ENCODE peak calls at places on chromosomes 4 and X, in four cellular contexts. Y is esophagus muscularis mucosa, Q is IMR-90, N is tibial artery. F is an unnamed sample.

GRCh38 chr4:141352328-141352727 is 131.6 kb downstream of the ZNF330 start:
- DNase-seq in Q (no peak), Y (no peak), N (no peak), F (no peak)

GRCh38 chrX:72201836-72202536 is 20.4 kb downstream of the PIN4 start:
- DNase-seq in Q (peak; percentile 83), Y (no peak), N (no peak), F (no peak)

GRCh38 chr4:161438096-161438495 is 725.7 kb downstream of the FSTL5 start:
- DNase-seq in N (no peak), Q (no peak), Y (no peak), F (no peak)

GRCh38 chrX:87160435-87161010 is 357.1 kb upstream of the KLHL4 start:
- DNase-seq in Q (no peak), N (no peak), Y (no peak), F (no peak)

GRCh38 chr4:41510179-41510578 is 27.8 kb upstream of the LIMCH1 start:
- DNase-seq in N (no peak), Q (no peak), Y (no peak), F (no peak)

GRCh38 chr4:25632135-25632534 is 23.5 kb upstream of the SLC34A2 start:
- DNase-seq in Q (no peak), N (no peak), Y (no peak), F (no peak)

GRCh38 chr4:81724925-81725329 is 253.2 kb upstream of the RASGEF1B start:
- DNase-seq in N (peak; percentile 61), Q (no peak), Y (no peak), F (no peak)

GRCh38 chr4:3041192-3042142 is 32.9 kb downstream of the HTT-AS start:
- DNase-seq in Y (no peak), Q (peak; percentile 48), N (peak; percentile 67), F (peak; percentile 63)

GRCh38 chr4:71732706-71733105 is 51.2 kb downstream of the GC start:
- DNase-seq in Y (no peak), Q (peak; percentile 58), N (no peak), F (no peak)

GRCh38 chrX:68286980-68287379 is 146.3 kb downstream of the OPHN1 start:
- DNase-seq in Q (no peak), Y (no peak), N (no peak), F (no peak)

GRCh38 chr4:80362578-80363181 is 27.1 kb downstream of the CFAP299 start:
- DNase-seq in Q (peak; percentile 51), N (no peak), Y (no peak), F (peak; percentile 40)

GRCh38 chr4:83639849-83640493 is 104.1 kb downstream of the GPAT3 start:
- DNase-seq in Y (no peak), Q (peak; percentile 80), N (peak; percentile 42), F (peak; percentile 64)

GRCh38 chrX:35115205-35115604 is 172.6 kb downstream of the FAM47B start:
- DNase-seq in Q (peak; percentile 91), N (no peak), Y (no peak), F (no peak)

DNA sequence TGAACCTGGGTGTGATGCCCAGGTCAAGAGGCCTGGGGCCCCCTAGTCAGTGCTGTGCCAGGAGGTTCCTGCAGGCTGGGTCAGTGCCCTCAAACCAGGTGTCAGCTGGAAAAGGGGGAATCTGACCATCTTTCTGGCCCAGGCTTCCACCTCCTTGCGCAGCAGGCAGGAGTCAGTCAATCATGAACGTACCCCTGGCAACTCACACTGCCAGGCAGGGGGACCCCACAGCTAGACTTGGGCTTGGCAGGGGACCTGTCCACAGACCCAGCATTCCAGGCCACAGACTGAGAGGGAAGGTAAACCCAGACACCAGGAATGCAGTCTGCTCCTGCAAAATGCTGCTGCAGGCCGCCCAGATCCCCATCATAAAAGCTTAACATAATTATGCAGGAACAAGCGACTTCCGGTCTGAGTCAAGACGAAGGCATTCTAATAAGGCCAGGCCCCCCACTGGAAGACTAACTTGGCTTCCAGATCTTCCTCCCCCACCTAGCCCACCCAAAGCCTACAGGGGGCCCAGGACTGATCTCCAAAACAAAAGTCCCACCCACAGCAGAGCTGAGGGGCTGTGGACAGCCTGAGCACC is 156.3 kb downstream of the BCOR start:
- DNase-seq in Q (no peak), Y (no peak), N (no peak), F (no peak)
- H3K4me1 ChIP-seq in Q (no peaks in the 10 kb centered on the region), Y (no peaks in the 10 kb centered on the region), N (no peaks in the 10 kb centered on the region), F (peaks cover 11% of the 10 kb centered on the region)

GRCh38 chrX:24693453-24694202 is at the start of gene POLA1:
- DNase-seq in N (peak; percentile 87), Y (peak; percentile 95), Q (peak; percentile 95), F (peak; percentile 66)
- H3K4me3 ChIP-seq in N (peak within 1 kb of the TSS; percentile 67), Y (peak within 1 kb of the TSS; percentile 69), Q (peak within 1 kb of the TSS; percentile 86), F (peak within 1 kb of the TSS; percentile 67)

GRCh38 chrX:13688384-13688771 is 550 bp upstream of the RAB9A start:
- DNase-seq in Y (no peak), N (no peak), Q (no peak), F (no peak)
- H3K4me1 ChIP-seq in Y (peaks cover 29% of the 10 kb centered on the region), N (peaks cover 5% of the 10 kb centered on the region), Q (peaks cover 2% of the 10 kb centered on the region), F (peaks cover 41% of the 10 kb centered on the region)

DNA sequence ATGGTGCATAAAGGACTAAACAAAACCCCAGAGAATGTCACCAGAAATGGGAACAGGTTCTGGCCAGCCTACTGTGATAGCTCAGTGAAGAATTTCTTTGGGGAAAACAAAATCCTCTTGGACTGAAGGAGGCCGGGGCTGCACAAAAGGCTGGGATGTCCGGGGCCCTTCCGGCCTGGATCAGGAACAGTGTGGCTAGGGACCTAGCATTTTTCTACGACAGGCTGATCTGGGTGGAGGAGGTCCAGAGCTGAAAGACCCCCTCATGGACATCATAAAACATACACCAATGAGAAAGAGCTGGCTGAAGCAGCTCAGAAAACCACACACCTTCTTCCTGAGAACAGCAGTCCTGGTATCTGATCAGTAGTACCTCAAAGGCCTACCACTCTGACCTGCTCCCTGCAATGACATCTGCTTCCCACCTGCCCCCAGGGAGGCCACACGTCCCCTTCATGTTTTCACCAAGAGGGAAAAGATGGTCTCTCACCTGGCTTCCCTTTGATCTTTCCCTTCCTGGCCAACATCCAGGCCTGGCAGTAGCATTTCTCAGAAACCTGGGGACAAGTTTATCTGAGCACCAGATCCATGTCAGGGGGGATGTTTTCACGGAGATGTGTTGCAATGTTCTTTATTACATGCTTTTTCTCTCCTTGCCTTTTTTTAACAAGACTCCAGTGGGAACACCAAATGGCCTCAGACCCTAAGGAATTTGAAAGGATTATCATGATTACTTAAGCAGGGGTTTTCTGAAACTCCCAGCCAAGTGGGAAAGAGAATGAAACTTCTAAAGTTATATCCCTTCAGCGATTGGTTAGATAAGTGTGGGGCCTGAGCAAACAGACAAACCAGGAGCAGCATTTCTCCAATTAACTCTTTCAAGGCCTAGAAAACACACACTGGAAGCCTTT is 94.4 kb downstream of the BCOR start:
- DNase-seq in Q (peak; percentile 17), Y (no peak), N (no peak), F (no peak)
- H3K4me3 ChIP-seq in Q (no peak overlapping the region), Y (no peak overlapping the region), N (no peak overlapping the region), F (no peak overlapping the region)

GRCh38 chr4:139762715-139763114 is 97.1 kb downstream of the MGST2 start:
- DNase-seq in Y (no peak), Q (no peak), N (no peak), F (no peak)

GRCh38 chr4:139764686-139765085 is 99.1 kb downstream of the MGST2 start:
- DNase-seq in Y (no peak), Q (no peak), N (no peak), F (no peak)

GRCh38 chr4:139763668-139764067 is 98.0 kb downstream of the MGST2 start:
- DNase-seq in Y (no peak), Q (no peak), N (no peak), F (no peak)

GRCh38 chr4:139764192-139764591 is 98.6 kb downstream of the MGST2 start:
- DNase-seq in Q (no peak), Y (no peak), N (no peak), F (no peak)

DNA sequence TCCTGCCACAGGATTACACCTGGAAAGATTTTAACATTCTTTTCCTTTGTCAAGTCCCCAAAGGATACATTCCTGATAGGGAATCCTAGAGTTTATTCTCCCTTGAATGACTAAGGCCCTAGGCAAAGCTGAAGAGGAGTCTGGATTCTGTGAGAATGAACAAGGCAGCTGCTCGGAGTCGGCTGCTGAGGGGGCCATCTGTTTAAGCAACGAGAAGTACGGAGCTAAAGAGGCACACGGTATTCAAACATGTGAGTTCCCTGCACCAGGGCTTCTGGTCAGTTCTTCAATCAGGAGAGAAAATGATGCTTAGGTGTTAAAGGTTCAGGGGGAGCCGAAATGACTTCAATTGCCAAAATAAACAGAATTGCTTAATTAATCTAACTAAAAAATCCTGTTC is 97.6 kb downstream of the MGST2 start:
- DNase-seq in N (no peak), Q (no peak), Y (no peak), F (no peak)
- H3K4me1 ChIP-seq in N (peaks cover 24% of the 10 kb centered on the region), Q (peaks cover 1% of the 10 kb centered on the region), Y (peaks cover 28% of the 10 kb centered on the region), F (no peaks in the 10 kb centered on the region)

GRCh38 chr4:52408471-52408870 is 250.6 kb downstream of the USP46 start:
- DNase-seq in Y (no peak), N (no peak), Q (no peak), F (no peak)

GRCh38 chr4:52407545-52407944 is 251.6 kb downstream of the USP46 start:
- DNase-seq in Y (no peak), Q (no peak), N (no peak), F (no peak)

GRCh38 chr4:52408037-52408436 is 251.1 kb downstream of the USP46 start:
- DNase-seq in N (no peak), Y (no peak), Q (no peak), F (no peak)

GRCh38 chr4:52410971-52411370 is 248.1 kb downstream of the USP46 start:
- DNase-seq in N (no peak), Y (no peak), Q (no peak), F (no peak)
- H3K4me3 ChIP-seq in N (no peak overlapping the region), Y (no peak overlapping the region), Q (no peak overlapping the region), F (no peak overlapping the region)

GRCh38 chrX:129760981-129761380 is 18.8 kb upstream of the SASH3 start:
- DNase-seq in Q (no peak), N (no peak), Y (no peak), F (no peak)
- H3K4me1 ChIP-seq in Q (no peaks in the 10 kb centered on the region), N (no peaks in the 10 kb centered on the region), Y (no peaks in the 10 kb centered on the region), F (peaks cover 68% of the 10 kb centered on the region)

F was measured in CD4-positive, alpha-beta memory T cell.